ENCODE peak calls at places on chromosomes 3 and 15, in six cellular contexts. H is HepG2, L is H1, O is HCT116, T is GM12878, J is K562. P is an unnamed sample.

GRCh38 chr3:29686889-29687592 is 406.2 kb downstream of the RBMS3 start:
- DNase-seq in H (no peak), L (no peak), O (no peak), T (peak), J (no peak), P (no peak)

GRCh38 chr15:36080759-36081158 is 498.7 kb upstream of the CDIN1 start:
- DNase-seq in H (no peak), L (no peak), O (no peak), T (no peak), J (no peak), P (no peak)

GRCh38 chr15:40702077-40702476 is 7.1 kb downstream of the RAD51 start:
- DNase-seq in H (peak), L (no peak), O (no peak), T (no peak), J (no peak), P (no peak)

GRCh38 chr3:165643433-165643824 is 193.8 kb downstream of the BCHE start:
- DNase-seq in H (no peak), L (no peak), O (no peak), T (no peak), J (no peak), P (no peak)

GRCh38 chr15:32659340-32659831 is 17.9 kb downstream of the SCG5 start:
- DNase-seq in H (peak), L (no peak), O (no peak), T (no peak), J (no peak), P (no peak)

GRCh38 chr3:23277688-23278087 is 74.6 kb downstream of the UBE2E2 start:
- DNase-seq in H (no peak), L (no peak), O (no peak), T (no peak), J (no peak), P (no peak)

GRCh38 chr3:58388550-58389061 is 45.0 kb downstream of the PDHB start:
- DNase-seq in H (peak), L (no peak), O (no peak), T (no peak), J (no peak), P (no peak)

GRCh38 chr3:129794319-129795201 is 99.0 kb downstream of the TMCC1 start:
- DNase-seq in H (peak), L (peak), O (peak), T (no peak), J (peak), P (peak)

GRCh38 chr3:42640771-42641370 is 12.6 kb upstream of the ZBTB47 start:
- DNase-seq in H (no peak), L (no peak), O (no peak), T (no peak), J (no peak), P (no peak)

GRCh38 chr3:45164056-45164455 is 17.9 kb upstream of the CDCP1 start:
- DNase-seq in H (no peak), L (no peak), O (no peak), T (no peak), J (no peak), P (no peak)

GRCh38 chr15:83010709-83011270 is 649 bp downstream of the C15orf40 start:
- DNase-seq in H (peak), L (peak), O (peak), T (peak), J (peak), P (peak)

GRCh38 chr3:188052966-188053340 is 101.0 kb upstream of the LPP start:
- DNase-seq in H (peak), L (no peak), O (no peak), T (no peak), J (no peak), P (no peak)

GRCh38 chr15:90465930-90466567 is 63.7 kb upstream of the CRTC3 start:
- DNase-seq in H (no peak), L (no peak), O (no peak), T (no peak), J (no peak), P (no peak)

GRCh38 chr3:114216186-114216970 is 21.0 kb downstream of the ZNF80 start:
- DNase-seq in H (no peak), L (no peak), O (no peak), T (no peak), J (no peak), P (no peak)

GRCh38 chr3:42080452-42080872 is 10.7 kb upstream of the TRAK1 start:
- DNase-seq in H (peak), L (no peak), O (peak), T (peak), J (no peak), P (no peak)

GRCh38 chr3:179562467-179563297 is at the start of gene ACTL6A:
- DNase-seq in H (peak), L (peak), O (peak), T (peak), J (peak), P (peak)

GRCh38 chr3:98730338-98730737 is 32.8 kb upstream of the ST3GAL6 start:
- DNase-seq in H (no peak), L (no peak), O (no peak), T (peak), J (no peak), P (no peak)

GRCh38 chr3:142973217-142974009 is 9.9 kb upstream of the PAQR9 start:
- DNase-seq in H (no peak), L (no peak), O (no peak), T (no peak), J (no peak), P (no peak)

GRCh38 chr3:128648402-128648801 is 2.2 kb downstream of the RPN1 start:
- DNase-seq in H (no peak), L (no peak), O (no peak), T (no peak), J (no peak), P (no peak)
- H3K4me3 ChIP-seq in H (peak), L (peak), O (peak), T (peak), J (peak), P (no peak)

GRCh38 chr3:122681294-122682015 is 816 bp downstream of the PARP14 start:
- DNase-seq in H (no peak), L (no peak), O (no peak), T (no peak), J (no peak), P (no peak)

GRCh38 chr3:122679085-122679466 is 1.6 kb upstream of the PARP14 start:
- DNase-seq in H (peak), L (peak), O (peak), T (no peak), J (peak), P (peak)

GRCh38 chr3:122680381-122681293 is at the start of gene PARP14:
- DNase-seq in H (peak), L (no peak), O (no peak), T (no peak), J (peak), P (peak)

GRCh38 chr3:122678496-122678895 is 2.1 kb upstream of the PARP14 start:
- DNase-seq in H (no peak), L (no peak), O (no peak), T (no peak), J (no peak), P (no peak)

DNA sequence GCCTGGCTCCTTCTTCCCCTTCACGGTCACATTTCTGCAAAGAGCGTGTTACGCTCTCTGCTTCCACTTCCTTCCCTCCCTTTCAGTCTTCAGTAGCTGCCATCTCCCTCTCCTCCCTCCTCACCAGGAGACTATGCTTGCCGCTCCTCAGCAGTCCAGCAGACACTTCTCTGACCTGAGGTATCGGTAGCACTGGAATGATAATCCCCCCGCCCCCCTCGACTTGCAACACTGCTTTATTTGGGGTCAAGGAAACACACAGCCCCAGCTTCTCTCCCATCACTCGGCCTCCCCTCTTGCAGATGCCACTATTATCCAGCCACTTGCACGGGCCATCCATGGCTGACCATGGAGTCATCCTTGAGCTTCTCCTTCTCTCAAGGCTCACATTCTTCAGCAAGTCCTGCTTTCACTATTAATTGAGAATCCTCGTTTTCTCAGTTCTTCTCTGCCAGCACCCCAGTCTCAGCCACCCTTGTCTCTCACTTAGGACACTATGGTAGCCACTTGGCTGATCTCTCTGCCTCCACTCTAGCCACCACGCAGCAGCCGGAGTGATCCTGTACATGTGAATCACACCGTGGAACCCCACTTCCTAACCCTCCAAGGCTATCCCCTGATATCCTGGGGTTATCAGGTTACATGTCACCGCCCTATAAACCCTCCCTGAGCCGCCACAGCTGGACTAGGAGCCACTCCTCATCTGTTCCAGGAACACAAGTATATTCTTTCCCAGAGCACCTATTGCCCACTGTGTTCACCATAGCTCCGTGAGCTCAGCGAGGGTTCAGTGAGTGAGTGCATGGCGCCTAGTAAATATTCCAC is 960 bp upstream of the PARP14 start:
- DNase-seq in H (no peak), L (no peak), O (no peak), T (no peak), J (peak), P (no peak)
- TF ChIP-seq ZNF274 in H (no peak), L (no peak), O (no peak), T (no peak), J (no peak), P (no peak)

DNA sequence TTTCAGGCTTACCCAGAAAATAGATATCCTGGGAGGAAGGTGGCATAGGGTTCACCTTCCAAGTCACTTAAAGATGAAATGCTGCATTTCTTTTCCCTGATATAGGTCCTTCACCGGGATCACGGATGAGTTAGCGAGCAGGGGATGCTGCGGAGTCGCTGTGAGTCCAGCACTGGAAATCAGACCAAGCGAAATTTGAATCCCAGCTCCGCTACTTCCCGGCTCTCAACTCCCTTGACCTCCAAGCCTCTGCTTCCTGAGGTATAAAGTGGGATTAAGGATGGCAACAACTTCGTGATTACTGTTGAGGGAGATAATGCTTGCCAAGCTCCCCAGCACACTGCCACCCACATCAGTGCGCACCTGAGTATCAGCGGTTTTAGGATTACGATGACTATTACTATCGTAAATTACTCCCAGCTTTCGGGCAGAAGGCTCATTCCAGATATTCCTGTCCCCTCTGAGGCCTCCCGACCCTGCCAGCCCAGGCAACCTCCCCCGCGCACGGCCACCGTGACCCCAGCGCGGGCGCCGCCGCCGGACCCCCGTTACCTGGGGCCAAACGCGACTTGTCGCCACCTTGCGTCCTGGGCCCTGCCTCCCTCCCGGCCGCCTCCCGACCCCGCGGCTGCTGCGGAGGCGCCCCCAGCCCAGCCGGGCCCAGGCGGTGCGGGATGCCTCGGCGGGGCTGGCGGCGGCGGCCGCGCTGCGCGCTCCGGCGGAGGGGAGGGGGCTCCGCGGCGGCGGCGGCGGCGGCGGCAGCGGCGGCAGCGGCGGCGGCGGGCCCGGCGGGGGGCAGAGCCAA is 542 bp upstream of the GPR27 start:
- DNase-seq in H (no peak), L (no peak), O (no peak), T (no peak), J (no peak), P (no peak)
- H3K4me3 ChIP-seq in H (no peak), L (peak), O (no peak), T (no peak), J (no peak), P (peak)

DNA sequence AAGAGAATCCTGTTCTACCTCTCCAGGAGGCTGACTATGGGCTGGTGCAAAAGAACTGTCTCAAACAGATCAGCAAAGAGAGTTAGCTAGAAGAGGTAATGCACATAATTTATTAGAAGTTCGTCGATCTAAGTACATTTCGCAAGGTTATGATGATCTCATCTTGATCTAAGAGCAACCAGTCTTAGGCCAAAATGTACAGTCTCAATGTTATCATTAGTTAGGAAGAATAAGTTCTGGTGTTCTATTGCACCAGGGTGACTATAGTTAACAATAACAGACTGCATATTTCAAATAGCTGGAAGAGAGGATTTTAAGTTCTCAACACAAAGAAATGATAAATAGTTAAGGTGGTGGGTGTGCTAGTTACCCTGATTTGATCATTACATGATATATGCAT is 193.2 kb downstream of the SHOX2 start:
- DNase-seq in H (no peak), L (no peak), O (no peak), T (no peak), J (no peak), P (no peak)
- TF ChIP-seq ZNF274 in H (no peak), L (no peak), O (no peak), T (no peak), J (no peak), P (no peak)

DNA sequence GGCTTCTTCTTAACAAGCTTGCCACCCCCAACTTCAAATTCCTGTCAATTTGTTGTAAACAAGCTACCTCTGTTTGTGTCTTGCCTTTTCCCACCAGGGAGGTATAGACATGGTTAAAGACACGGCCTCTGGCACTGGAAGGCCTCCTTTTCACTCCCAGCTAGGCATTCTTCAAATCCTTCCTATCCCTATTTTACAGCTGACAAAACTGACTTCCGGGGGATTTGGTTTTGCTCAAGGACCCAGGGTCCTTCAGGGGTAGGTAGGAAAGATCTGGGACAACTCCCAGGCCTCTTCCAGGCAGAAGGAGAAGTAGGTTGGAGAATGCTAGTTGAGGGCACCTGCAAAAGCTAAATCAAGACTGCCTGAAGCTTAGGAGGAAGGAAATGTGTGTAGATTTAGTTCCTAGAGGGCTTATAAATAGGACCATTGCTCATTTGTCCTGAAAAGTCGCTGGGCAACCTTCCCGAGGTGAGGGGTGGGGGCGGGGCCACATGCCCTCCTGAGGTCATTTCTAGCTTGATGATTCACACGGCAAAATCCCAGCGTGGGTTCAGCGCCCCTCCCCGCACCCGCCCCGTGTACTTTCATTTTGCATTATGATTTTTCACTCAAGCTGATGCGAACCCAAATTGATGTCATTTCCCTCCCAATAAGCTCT is 365.5 kb downstream of the SHQ1 start:
- DNase-seq in H (no peak), L (no peak), O (no peak), T (peak), J (peak), P (no peak)
- H3K4me3 ChIP-seq in H (peak), L (no peak), O (peak), T (peak), J (peak), P (no peak)

DNA sequence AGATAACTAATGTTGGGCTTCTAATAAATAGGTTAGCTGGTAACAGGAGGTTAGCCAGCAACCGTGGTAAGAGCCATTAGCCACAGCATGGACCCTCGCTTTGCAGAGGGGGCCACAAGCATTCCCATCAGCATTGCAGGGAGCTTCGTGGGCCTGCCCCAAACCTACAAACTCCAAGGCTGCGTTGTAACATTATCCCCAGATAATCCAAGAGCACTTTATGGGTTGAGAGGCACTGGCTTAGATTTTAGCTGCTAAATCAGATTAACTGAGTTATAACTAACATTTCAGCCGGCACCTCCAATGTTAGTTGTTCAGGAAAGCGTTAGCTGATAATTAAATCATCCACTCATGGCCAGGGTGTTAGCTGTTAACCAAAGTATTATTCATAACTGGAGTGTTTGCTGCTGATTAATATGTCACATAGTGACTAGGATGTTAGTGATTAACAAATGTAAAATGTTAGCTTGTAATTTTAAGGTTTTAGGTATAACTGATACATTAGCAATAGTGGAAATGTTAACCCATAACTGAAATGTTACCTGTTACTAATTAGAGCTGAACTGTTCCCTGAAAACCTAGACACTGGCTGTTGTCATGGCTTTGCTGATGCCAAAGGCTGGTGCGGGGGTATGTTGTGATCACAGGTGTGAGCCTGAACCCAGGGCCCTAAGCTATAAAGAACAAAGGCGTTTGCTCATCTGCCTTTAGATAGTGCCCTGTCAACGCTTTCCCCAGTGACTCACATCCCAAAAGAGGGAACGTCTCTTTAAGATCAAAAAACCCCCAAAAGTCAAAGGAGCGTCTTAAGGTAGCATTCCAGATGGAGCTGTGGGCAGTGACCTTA is 56.3 kb downstream of the SLC6A6 start:
- DNase-seq in H (no peak), L (no peak), O (no peak), T (no peak), J (no peak), P (no peak)
- TF ChIP-seq ZNF274 in H (no peak), L (no peak), O (no peak), T (no peak), J (no peak), P (no peak)

P was measured in NT2/D1.